ENCODE peak calls at places on chromosomes 12 and 14, in seven cellular contexts. V is Panc1; O is spleen; U is WERI-Rb-1; K is stomach; L is upper lobe of right lung; W is CD8-positive, alpha-beta memory T cell. D is an unnamed sample.

GRCh38 chr14:67526676-67527459 is 6.2 kb upstream of the PLEKHH1 start:
- DNase-seq in U (peak; percentile 61), W (peak; percentile 18), V (peak; percentile 32), L (no peak), O (no peak), K (peak; percentile 42), D (peak; percentile 71)

GRCh38 chr12:109130755-109131521 is 14.6 kb downstream of the ACACB start:
- DNase-seq in L (no peak), V (no peak), O (no peak), W (no peak), U (peak; percentile 35), K (peak; percentile 71), D (no peak)

GRCh38 chr12:95547522-95548055 is 3.7 kb downstream of the USP44 start:
- DNase-seq in W (no peak), K (no peak), U (no peak), V (no peak), O (no peak), L (no peak), D (no peak)

GRCh38 chr14:62947291-62947690 is 98.0 kb downstream of the KCNH5 start:
- DNase-seq in W (no peak), V (no peak), K (no peak), O (no peak), U (no peak), L (no peak), D (no peak)

GRCh38 chr12:104190641-104191176 is 24.9 kb upstream of the TXNRD1 start:
- DNase-seq in W (no peak), V (no peak), K (no peak), U (no peak), O (no peak), L (no peak), D (no peak)

GRCh38 chr14:101591582-101591981 is 30.3 kb downstream of the DIO3 start:
- DNase-seq in K (peak; percentile 22), W (no peak), U (no peak), O (peak; percentile 59), V (no peak), L (no peak), D (no peak)

GRCh38 chr12:122104844-122105243 is 26.3 kb downstream of the MLXIP start:
- DNase-seq in U (no peak), L (no peak), K (no peak), W (no peak), O (no peak), V (no peak), D (no peak)

GRCh38 chr12:78315018-78315417 is 484.3 kb downstream of the NAV3 start:
- DNase-seq in U (no peak), W (no peak), O (no peak), V (no peak), K (no peak), L (no peak), D (no peak)

GRCh38 chr14:80930836-80931389 is 10.6 kb downstream of the CEP128 start:
- DNase-seq in U (no peak), V (no peak), K (no peak), L (no peak), W (peak; percentile 83), O (no peak), D (no peak)

GRCh38 chr12:113065126-113066007 is 8.8 kb downstream of the DTX1 start:
- DNase-seq in L (peak; percentile 57), K (no peak), O (peak; percentile 83), W (no peak), V (no peak), U (no peak), D (no peak)

GRCh38 chr12:49092086-49092815 is 2.4 kb downstream of the DHH start:
- DNase-seq in L (no peak), W (peak; percentile 34), K (no peak), V (no peak), U (peak; percentile 77), O (peak; percentile 77), D (peak; percentile 57)

GRCh38 chr12:56658921-56659320 is 13.1 kb upstream of the ATP5F1B start:
- DNase-seq in V (no peak), W (no peak), L (no peak), K (no peak), U (no peak), O (no peak), D (no peak)

GRCh38 chr14:31945074-31945613 is 132.0 kb upstream of the ARHGAP5 start:
- DNase-seq in W (peak; percentile 13), O (no peak), K (no peak), V (no peak), L (no peak), U (no peak), D (no peak)

GRCh38 chr12:10320643-10321042 is 13.0 kb downstream of the KLRD1 start:
- DNase-seq in L (no peak), O (no peak), K (no peak), W (no peak), V (no peak), U (no peak), D (no peak)

GRCh38 chr12:14995583-14996425 is 23.0 kb downstream of the PDE6H start:
- DNase-seq in L (no peak), V (peak; percentile 47), O (no peak), K (no peak), W (peak; percentile 57), U (no peak), D (no peak)

GRCh38 chr12:123530683-123531082 is 2.8 kb downstream of the RILPL1 start:
- DNase-seq in U (no peak), K (no peak), L (no peak), W (no peak), V (no peak), O (no peak), D (no peak)

GRCh38 chr12:26524862-26525465 is 308.0 kb downstream of the ITPR2 start:
- DNase-seq in U (peak; percentile 26), V (peak; percentile 33), L (no peak), K (no peak), O (no peak), W (no peak), D (no peak)

GRCh38 chr14:22994762-22995275 is 12.5 kb upstream of the AJUBA start:
- DNase-seq in W (no peak), K (no peak), O (no peak), L (peak; percentile 72), U (peak; percentile 54), V (no peak), D (no peak)

DNA sequence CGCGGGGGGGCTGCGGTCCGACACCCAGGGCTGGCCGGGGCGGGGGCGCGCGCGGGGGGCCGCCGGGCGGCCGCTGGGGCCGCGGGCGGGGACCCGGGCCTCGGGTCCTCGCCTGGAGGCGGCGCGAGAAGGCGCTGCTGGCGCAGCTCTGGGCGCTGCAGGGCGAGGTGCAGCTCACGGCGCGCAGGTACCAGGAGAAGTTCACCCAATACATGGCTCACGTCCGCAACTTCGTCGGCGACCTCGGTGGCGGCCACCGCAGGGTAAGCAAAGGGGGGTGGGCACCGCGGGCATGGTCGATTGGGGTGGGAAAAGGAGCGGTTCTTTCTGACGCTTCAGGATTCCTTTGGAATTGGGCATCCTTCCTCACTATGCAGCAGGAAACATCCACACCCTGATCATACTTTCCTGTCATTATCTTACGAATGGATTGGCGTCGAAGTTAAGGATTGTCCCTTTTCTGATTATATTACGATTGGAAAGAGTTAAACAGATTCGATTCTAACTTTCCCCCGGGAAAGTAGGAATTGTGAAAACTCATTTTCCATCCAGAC is 798 bp downstream of the PDZRN4 start:
- DNase-seq in L (no peak), V (no peak), O (peak; percentile 58), K (no peak), U (no peak), W (no peak), D (no peak)
- H3K4me3 ChIP-seq in L (peak overlapping the region; percentile 29), V (no peak overlapping the region), O (peak overlapping the region; percentile 4), K (peak overlapping the region; percentile 53), U (peak overlapping the region; percentile 18), W (no peak overlapping the region), D (peak overlapping the region; percentile 58)

GRCh38 chr14:89455412-89455811 is 38.4 kb upstream of the FOXN3 start:
- DNase-seq in W (no peak), U (peak; percentile 52), V (no peak), K (peak; percentile 79), O (no peak), L (no peak), D (no peak)
- H3K27ac ChIP-seq in W (no peak overlapping the region), U (no peak overlapping the region), V (no peak overlapping the region), K (peak overlapping the region; percentile 43), O (no peak overlapping the region), L (no peak overlapping the region), D (no peak overlapping the region)

DNA sequence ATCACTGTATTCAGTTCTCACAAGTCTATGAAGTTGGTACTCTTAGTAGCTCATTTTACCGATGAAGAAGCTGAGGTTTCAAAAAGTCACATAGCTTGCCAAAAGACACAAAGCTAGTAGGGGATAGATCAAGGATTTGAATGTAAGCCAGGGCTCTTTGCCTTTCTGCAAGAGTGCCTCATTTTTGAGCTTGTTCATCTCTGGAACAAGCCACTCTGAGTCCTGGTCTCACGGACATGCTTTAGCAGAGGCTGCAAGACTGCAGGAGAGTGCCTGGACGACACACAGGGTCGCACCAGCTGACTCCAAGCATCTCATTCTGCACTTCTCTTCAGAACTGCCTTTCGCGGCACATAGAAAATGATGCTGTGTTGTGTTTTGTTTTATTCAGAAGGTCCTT is 3.7 kb downstream of the NUAK1 start:
- DNase-seq in W (no peak), K (no peak), L (no peak), U (no peak), V (no peak), O (no peak), D (no peak)
- H3K4me3 ChIP-seq in W (no peak overlapping the region), K (peak overlapping the region; percentile 79), L (peak overlapping the region; percentile 66), U (no peak overlapping the region), V (peak overlapping the region; percentile 68), O (no peak overlapping the region), D (peak overlapping the region; percentile 93)

DNA sequence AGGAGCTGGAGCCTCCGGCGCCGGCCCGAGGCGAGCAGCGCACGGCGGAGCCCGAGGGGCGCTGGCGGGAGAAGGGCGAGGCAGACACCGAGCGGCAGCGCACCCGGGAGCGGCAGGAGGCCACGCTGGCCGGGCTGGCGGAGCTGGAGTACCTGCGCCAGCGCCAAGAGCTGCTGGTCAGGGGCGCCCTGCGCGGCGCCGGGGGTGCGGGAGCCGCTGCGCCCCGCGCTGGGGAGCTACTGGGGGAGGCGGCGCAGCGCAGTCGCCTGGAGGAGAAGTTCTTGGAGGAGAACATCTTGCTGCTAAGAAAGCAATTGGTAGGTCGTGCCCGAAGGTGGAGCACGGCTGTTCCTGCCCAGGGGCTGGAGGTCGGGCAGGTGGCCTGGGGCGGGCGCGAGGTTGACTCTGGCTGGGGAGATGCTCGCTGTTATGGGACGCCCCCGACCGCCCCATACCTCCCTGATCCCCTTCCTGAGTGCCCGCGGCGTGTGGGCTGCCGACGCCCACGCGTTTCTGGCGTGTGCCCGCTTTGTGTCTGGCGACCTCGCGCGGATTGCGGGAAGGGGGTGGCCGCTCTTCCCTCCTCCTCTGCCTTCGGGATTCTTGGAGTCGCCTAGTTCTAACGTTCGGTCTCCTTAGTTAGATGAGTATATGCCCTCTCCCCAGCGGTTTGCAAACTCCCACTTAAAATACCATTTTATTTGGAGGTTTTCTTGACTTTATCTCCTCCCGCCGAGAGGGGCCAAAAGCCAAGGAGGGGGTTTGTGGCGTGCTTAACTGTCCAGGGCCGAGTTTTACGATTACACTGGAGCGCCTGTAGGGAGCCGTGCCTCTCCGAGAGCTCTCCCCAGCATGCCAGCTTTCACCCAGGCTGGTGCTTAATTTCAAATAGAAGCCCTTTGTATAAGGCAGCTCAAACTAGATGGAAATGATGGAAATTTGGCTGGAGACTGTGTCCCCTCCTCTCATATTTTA is 756 bp downstream of the DACT1 start:
- DNase-seq in L (peak; percentile 70), O (peak; percentile 84), W (no peak), K (no peak), U (peak; percentile 29), V (no peak), D (no peak)
- H3K27ac ChIP-seq in L (peak overlapping the region; percentile 81), O (peak overlapping the region; percentile 84), W (no peak overlapping the region), K (peak overlapping the region; percentile 72), U (no peak overlapping the region), V (no peak overlapping the region), D (peak overlapping the region; percentile 86)

D was measured in dorsolateral prefrontal cortex.